ENCODE peak calls at places on chromosome 3, in nine cellular contexts. One of them, this sample, is unnamed.

GRCh38 chr3:36514171-36514570 is 133.9 kb downstream of the STAC start:
- DNase-seq in HuH-7.5: no peak
- DNase-seq in stimulated activated CD8-positive, alpha-beta memory T cell treated with anti-CD3 and anti-CD28 coated beads, Interleukin-7, amount 100 ng/mL, for 1 hour: no peak
- DNase-seq in fibroblast of the aortic adventitia: peak; percentile 77
- DNase-seq in Daoy: no peak
- DNase-seq in naive thymus-derived CD8-positive, alpha-beta T cell: no peak
- DNase-seq in RCC 7860: no peak
- DNase-seq in sigmoid colon: no peak
- DNase-seq in aorta: no peak
- DNase-seq in this sample: peak; percentile 63

GRCh38 chr3:169846458-169847193 is 23.1 kb downstream of the LRRC31 start:
- DNase-seq in aorta: no peak
- DNase-seq in naive thymus-derived CD8-positive, alpha-beta T cell: no peak
- DNase-seq in sigmoid colon: no peak
- DNase-seq in fibroblast of the aortic adventitia: peak; percentile 56
- DNase-seq in RCC 7860: peak; percentile 92
- DNase-seq in stimulated activated CD8-positive, alpha-beta memory T cell treated with anti-CD3 and anti-CD28 coated beads, Interleukin-7, amount 100 ng/mL, for 1 hour: no peak
- DNase-seq in Daoy: peak; percentile 85
- DNase-seq in HuH-7.5: no peak
- DNase-seq in this sample: peak; percentile 90

GRCh38 chr3:177776656-177777055 is 579.4 kb upstream of the TBL1XR1 start:
- DNase-seq in HuH-7.5: no peak
- DNase-seq in aorta: no peak
- DNase-seq in sigmoid colon: no peak
- DNase-seq in naive thymus-derived CD8-positive, alpha-beta T cell: no peak
- DNase-seq in stimulated activated CD8-positive, alpha-beta memory T cell treated with anti-CD3 and anti-CD28 coated beads, Interleukin-7, amount 100 ng/mL, for 1 hour: no peak
- DNase-seq in fibroblast of the aortic adventitia: peak; percentile 56
- DNase-seq in Daoy: peak; percentile 88
- DNase-seq in RCC 7860: peak; percentile 96
- DNase-seq in this sample: peak; percentile 98

GRCh38 chr3:100796556-100796955 is 87.3 kb downstream of the TFG start:
- DNase-seq in stimulated activated CD8-positive, alpha-beta memory T cell treated with anti-CD3 and anti-CD28 coated beads, Interleukin-7, amount 100 ng/mL, for 1 hour: no peak
- DNase-seq in RCC 7860: peak; percentile 32
- DNase-seq in Daoy: peak; percentile 18
- DNase-seq in aorta: no peak
- DNase-seq in sigmoid colon: no peak
- DNase-seq in HuH-7.5: no peak
- DNase-seq in fibroblast of the aortic adventitia: peak; percentile 47
- DNase-seq in naive thymus-derived CD8-positive, alpha-beta T cell: no peak
- DNase-seq in this sample: peak; percentile 26

GRCh38 chr3:106276755-106277612 is 408.2 kb upstream of the CBLB start:
- DNase-seq in aorta: no peak
- DNase-seq in fibroblast of the aortic adventitia: no peak
- DNase-seq in stimulated activated CD8-positive, alpha-beta memory T cell treated with anti-CD3 and anti-CD28 coated beads, Interleukin-7, amount 100 ng/mL, for 1 hour: no peak
- DNase-seq in sigmoid colon: no peak
- DNase-seq in HuH-7.5: no peak
- DNase-seq in naive thymus-derived CD8-positive, alpha-beta T cell: no peak
- DNase-seq in Daoy: no peak
- DNase-seq in RCC 7860: no peak
- DNase-seq in this sample: no peak

GRCh38 chr3:5875056-5875455 is 687.5 kb downstream of the EDEM1 start:
- DNase-seq in aorta: no peak
- DNase-seq in sigmoid colon: no peak
- DNase-seq in stimulated activated CD8-positive, alpha-beta memory T cell treated with anti-CD3 and anti-CD28 coated beads, Interleukin-7, amount 100 ng/mL, for 1 hour: no peak
- DNase-seq in Daoy: no peak
- DNase-seq in RCC 7860: no peak
- DNase-seq in naive thymus-derived CD8-positive, alpha-beta T cell: no peak
- DNase-seq in fibroblast of the aortic adventitia: no peak
- DNase-seq in HuH-7.5: no peak
- DNase-seq in this sample: no peak

GRCh38 chr3:190180268-190180667 is 59.6 kb upstream of the P3H2 start:
- DNase-seq in Daoy: no peak
- DNase-seq in RCC 7860: peak; percentile 49
- DNase-seq in sigmoid colon: no peak
- DNase-seq in naive thymus-derived CD8-positive, alpha-beta T cell: no peak
- DNase-seq in fibroblast of the aortic adventitia: peak; percentile 21
- DNase-seq in aorta: no peak
- DNase-seq in HuH-7.5: no peak
- DNase-seq in stimulated activated CD8-positive, alpha-beta memory T cell treated with anti-CD3 and anti-CD28 coated beads, Interleukin-7, amount 100 ng/mL, for 1 hour: no peak
- DNase-seq in this sample: peak; percentile 33

GRCh38 chr3:46662771-46663551 is 30.5 kb downstream of the ALS2CL start:
- DNase-seq in HuH-7.5: no peak
- DNase-seq in aorta: no peak
- DNase-seq in fibroblast of the aortic adventitia: peak; percentile 27
- DNase-seq in Daoy: no peak
- DNase-seq in naive thymus-derived CD8-positive, alpha-beta T cell: no peak
- DNase-seq in sigmoid colon: peak; percentile 68
- DNase-seq in stimulated activated CD8-positive, alpha-beta memory T cell treated with anti-CD3 and anti-CD28 coated beads, Interleukin-7, amount 100 ng/mL, for 1 hour: no peak
- DNase-seq in RCC 7860: no peak
- DNase-seq in this sample: peak; percentile 36

GRCh38 chr3:136858381-136858780 is 3.6 kb upstream of the NCK1 start:
- DNase-seq in RCC 7860: no peak
- DNase-seq in sigmoid colon: no peak
- DNase-seq in HuH-7.5: no peak
- DNase-seq in fibroblast of the aortic adventitia: no peak
- DNase-seq in stimulated activated CD8-positive, alpha-beta memory T cell treated with anti-CD3 and anti-CD28 coated beads, Interleukin-7, amount 100 ng/mL, for 1 hour: no peak
- DNase-seq in Daoy: no peak
- DNase-seq in aorta: no peak
- DNase-seq in naive thymus-derived CD8-positive, alpha-beta T cell: no peak
- DNase-seq in this sample: no peak

GRCh38 chr3:108159865-108160264 is 62.4 kb downstream of the IFT57 start:
- DNase-seq in aorta: no peak
- DNase-seq in fibroblast of the aortic adventitia: peak; percentile 41
- DNase-seq in naive thymus-derived CD8-positive, alpha-beta T cell: no peak
- DNase-seq in Daoy: no peak
- DNase-seq in stimulated activated CD8-positive, alpha-beta memory T cell treated with anti-CD3 and anti-CD28 coated beads, Interleukin-7, amount 100 ng/mL, for 1 hour: no peak
- DNase-seq in HuH-7.5: no peak
- DNase-seq in RCC 7860: peak; percentile 29
- DNase-seq in sigmoid colon: no peak
- DNase-seq in this sample: peak; percentile 75

GRCh38 chr3:57029924-57030323 is 30.5 kb upstream of the SPATA12 start:
- DNase-seq in aorta: no peak
- DNase-seq in sigmoid colon: no peak
- DNase-seq in stimulated activated CD8-positive, alpha-beta memory T cell treated with anti-CD3 and anti-CD28 coated beads, Interleukin-7, amount 100 ng/mL, for 1 hour: no peak
- DNase-seq in RCC 7860: peak; percentile 53
- DNase-seq in Daoy: no peak
- DNase-seq in naive thymus-derived CD8-positive, alpha-beta T cell: no peak
- DNase-seq in HuH-7.5: no peak
- DNase-seq in fibroblast of the aortic adventitia: no peak
- DNase-seq in this sample: no peak

GRCh38 chr3:12054245-12054644 is 50.1 kb downstream of the SYN2 start:
- DNase-seq in naive thymus-derived CD8-positive, alpha-beta T cell: no peak
- DNase-seq in aorta: no peak
- DNase-seq in fibroblast of the aortic adventitia: no peak
- DNase-seq in RCC 7860: no peak
- DNase-seq in sigmoid colon: no peak
- DNase-seq in HuH-7.5: no peak
- DNase-seq in stimulated activated CD8-positive, alpha-beta memory T cell treated with anti-CD3 and anti-CD28 coated beads, Interleukin-7, amount 100 ng/mL, for 1 hour: no peak
- DNase-seq in Daoy: peak; percentile 17
- DNase-seq in this sample: no peak

GRCh38 chr3:173938159-173938558 is 540.6 kb downstream of the NLGN1 start:
- DNase-seq in fibroblast of the aortic adventitia: peak; percentile 44
- DNase-seq in naive thymus-derived CD8-positive, alpha-beta T cell: no peak
- DNase-seq in RCC 7860: peak; percentile 49
- DNase-seq in sigmoid colon: no peak
- DNase-seq in HuH-7.5: no peak
- DNase-seq in aorta: no peak
- DNase-seq in Daoy: peak; percentile 45
- DNase-seq in stimulated activated CD8-positive, alpha-beta memory T cell treated with anti-CD3 and anti-CD28 coated beads, Interleukin-7, amount 100 ng/mL, for 1 hour: no peak
- DNase-seq in this sample: peak; percentile 67

GRCh38 chr3:172626241-172626640 is 84.6 kb downstream of the NCEH1 start:
- DNase-seq in Daoy: peak; percentile 36
- DNase-seq in RCC 7860: peak; percentile 80
- DNase-seq in fibroblast of the aortic adventitia: peak; percentile 77
- DNase-seq in naive thymus-derived CD8-positive, alpha-beta T cell: no peak
- DNase-seq in aorta: no peak
- DNase-seq in stimulated activated CD8-positive, alpha-beta memory T cell treated with anti-CD3 and anti-CD28 coated beads, Interleukin-7, amount 100 ng/mL, for 1 hour: no peak
- DNase-seq in sigmoid colon: no peak
- DNase-seq in HuH-7.5: no peak
- DNase-seq in this sample: peak; percentile 63

GRCh38 chr3:140363801-140364200 is 314.1 kb upstream of the TRIM42 start:
- DNase-seq in HuH-7.5: no peak
- DNase-seq in aorta: no peak
- DNase-seq in sigmoid colon: no peak
- DNase-seq in stimulated activated CD8-positive, alpha-beta memory T cell treated with anti-CD3 and anti-CD28 coated beads, Interleukin-7, amount 100 ng/mL, for 1 hour: no peak
- DNase-seq in RCC 7860: no peak
- DNase-seq in Daoy: peak; percentile 80
- DNase-seq in naive thymus-derived CD8-positive, alpha-beta T cell: no peak
- DNase-seq in fibroblast of the aortic adventitia: no peak
- DNase-seq in this sample: no peak

GRCh38 chr3:78041486-78041885 is 1001.6 kb downstream of the ROBO2 start:
- DNase-seq in stimulated activated CD8-positive, alpha-beta memory T cell treated with anti-CD3 and anti-CD28 coated beads, Interleukin-7, amount 100 ng/mL, for 1 hour: no peak
- DNase-seq in Daoy: no peak
- DNase-seq in fibroblast of the aortic adventitia: no peak
- DNase-seq in naive thymus-derived CD8-positive, alpha-beta T cell: no peak
- DNase-seq in HuH-7.5: no peak
- DNase-seq in aorta: no peak
- DNase-seq in RCC 7860: no peak
- DNase-seq in sigmoid colon: no peak
- DNase-seq in this sample: peak; percentile 74

GRCh38 chr3:72996121-72996472 is 514 bp upstream of the PPP4R2 start:
- DNase-seq in sigmoid colon: peak; percentile 71
- DNase-seq in HuH-7.5: no peak
- DNase-seq in RCC 7860: no peak
- DNase-seq in stimulated activated CD8-positive, alpha-beta memory T cell treated with anti-CD3 and anti-CD28 coated beads, Interleukin-7, amount 100 ng/mL, for 1 hour: peak; percentile 1
- DNase-seq in naive thymus-derived CD8-positive, alpha-beta T cell: peak; percentile 0
- DNase-seq in fibroblast of the aortic adventitia: no peak
- DNase-seq in Daoy: no peak
- DNase-seq in aorta: peak; percentile 78
- DNase-seq in this sample: no peak

GRCh38 chr3:12350151-12350813 is 61.4 kb downstream of the PPARG start:
- DNase-seq in aorta: no peak
- DNase-seq in naive thymus-derived CD8-positive, alpha-beta T cell: no peak
- DNase-seq in stimulated activated CD8-positive, alpha-beta memory T cell treated with anti-CD3 and anti-CD28 coated beads, Interleukin-7, amount 100 ng/mL, for 1 hour: no peak
- DNase-seq in RCC 7860: no peak
- DNase-seq in sigmoid colon: peak; percentile 74
- DNase-seq in fibroblast of the aortic adventitia: peak; percentile 66
- DNase-seq in Daoy: peak; percentile 16
- DNase-seq in HuH-7.5: no peak
- DNase-seq in this sample: peak; percentile 62